ENCODE peak calls at places on chromosomes 5 and 9, in four cellular contexts. G is HCT116, K is SK-N-SH, L is HepG2. C is an unnamed sample. For H3K4me1, the result is how much of the 10 kb centered on the place peaks cover.

GRCh38 chr9:127955294-127956015 is 17.8 kb upstream of the DPM2 start:
- DNase-seq in L (peak), K (peak), G (peak), C (peak)

GRCh38 chr9:71518045-71518888 is 250.0 kb downstream of the CEMIP2 start:
- DNase-seq in G (no peak), K (no peak), L (no peak), C (no peak)

GRCh38 chr5:124102491-124102890 is 590.5 kb downstream of the CSNK1G3 start:
- DNase-seq in L (no peak), K (no peak), G (no peak), C (no peak)

GRCh38 chr5:1352231-1352825 is 7.4 kb upstream of the CLPTM1L start:
- DNase-seq in G (no peak), L (no peak), K (no peak), C (no peak)

GRCh38 chr5:68037541-68037940 is 178.0 kb upstream of the PIK3R1 start:
- DNase-seq in L (no peak), K (no peak), G (no peak), C (no peak)

GRCh38 chr5:149765932-149766331 is 35.8 kb downstream of the PPARGC1B start:
- DNase-seq in K (no peak), L (no peak), G (peak), C (no peak)

GRCh38 chr5:179422213-179422839 is 77.1 kb upstream of the ADAMTS2 start:
- DNase-seq in L (no peak), K (peak), G (no peak), C (no peak)

GRCh38 chr5:27947088-27947487 is 908.7 kb upstream of the CDH9 start:
- DNase-seq in L (no peak), G (no peak), K (no peak), C (no peak)

GRCh38 chr5:17127743-17128231 is 89.6 kb upstream of the BASP1 start:
- DNase-seq in G (no peak), L (no peak), K (no peak), C (peak)

GRCh38 chr5:16346380-16346779 is 119.2 kb downstream of the ZNF622 start:
- DNase-seq in K (no peak), L (no peak), G (no peak), C (no peak)

GRCh38 chr5:173781826-173782670 is 106.1 kb upstream of the CPEB4 start:
- DNase-seq in K (peak), G (no peak), L (no peak), C (peak)

GRCh38 chr9:27261517-27262211 is 35.3 kb downstream of the EQTN start:
- DNase-seq in K (no peak), L (peak), G (no peak), C (no peak)

DNA sequence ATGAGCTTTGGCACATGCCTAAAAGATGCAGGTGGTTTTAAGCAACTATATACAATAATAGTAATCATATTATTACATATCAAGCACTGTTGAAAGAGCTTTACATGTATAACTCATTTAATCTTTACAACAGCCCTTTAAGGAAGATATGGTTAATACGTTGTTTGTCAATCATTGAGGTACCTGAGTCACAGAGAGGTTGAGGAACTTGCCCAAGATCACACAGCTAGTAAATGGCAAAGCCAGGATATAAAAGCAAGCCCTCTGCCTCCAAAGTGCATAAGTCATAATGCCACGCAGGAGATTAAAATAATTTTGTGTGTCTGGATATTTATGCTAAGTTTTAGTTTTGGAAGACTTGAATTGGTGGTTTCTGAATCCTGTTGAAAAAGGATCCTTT is 90.2 kb downstream of the DAPK1 start:
- DNase-seq in L (no peak), G (no peak), K (no peak), C (no peak)
- TF ChIP-seq SIN3A in L (no peak), G (no peak), K (no peak), C (no peak)

GRCh38 chr5:154078305-154078704 is 39.5 kb downstream of the MFAP3 start:
- DNase-seq in K (peak), L (no peak), G (no peak), C (no peak)

GRCh38 chr5:154076240-154076922 is 37.6 kb downstream of the MFAP3 start:
- DNase-seq in G (no peak), K (no peak), L (no peak), C (no peak)

GRCh38 chr5:154081246-154081645 is 42.5 kb downstream of the MFAP3 start:
- DNase-seq in K (no peak), L (no peak), G (no peak), C (no peak)

GRCh38 chr5:154072782-154073171 is 34.0 kb downstream of the MFAP3 start:
- DNase-seq in G (no peak), L (peak), K (no peak), C (no peak)

GRCh38 chr5:154077692-154078091 is 38.9 kb downstream of the MFAP3 start:
- DNase-seq in G (no peak), L (no peak), K (no peak), C (no peak)
- H3K4me1 ChIP-seq in G (under half), L (under half), K (under half), C (under half)

GRCh38 chr5:170426149-170426767 is 37.1 kb upstream of the KCNMB1 start:
- DNase-seq in G (no peak), K (peak), L (no peak), C (no peak)
- TF ChIP-seq CTCF in G (peak), K (peak), L (no peak), C (peak)

DNA sequence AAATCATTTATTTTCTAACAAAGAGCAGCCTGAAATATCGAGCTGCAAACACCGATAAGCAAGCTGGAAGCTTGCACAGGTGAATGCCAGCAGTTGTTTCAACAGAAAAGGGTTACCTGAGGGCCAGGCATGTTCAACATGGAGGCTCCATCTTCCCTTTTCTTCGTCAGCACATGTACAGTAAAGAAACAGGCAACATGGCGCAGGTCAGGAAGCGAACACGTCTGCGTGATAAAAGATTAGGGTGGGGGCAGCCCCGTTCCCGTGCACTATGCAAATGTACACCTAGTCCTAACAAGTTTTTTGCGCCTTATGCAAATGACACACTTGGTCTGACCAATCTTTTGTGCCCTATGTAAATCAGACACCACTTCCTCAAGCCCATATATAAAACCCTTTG is 452.1 kb upstream of the PTPRD start:
- DNase-seq in K (peak), L (peak), G (no peak), C (no peak)
- TF ChIP-seq SIN3A in K (no peak), L (no peak), G (no peak), C (no peak)

GRCh38 chr5:138820695-138821094 is 54.4 kb downstream of the LRRTM2 start:
- DNase-seq in G (no peak), L (no peak), K (no peak), C (no peak)
- H3K4me1 ChIP-seq in G (under half), L (under half), K (under half), C (under half)

DNA sequence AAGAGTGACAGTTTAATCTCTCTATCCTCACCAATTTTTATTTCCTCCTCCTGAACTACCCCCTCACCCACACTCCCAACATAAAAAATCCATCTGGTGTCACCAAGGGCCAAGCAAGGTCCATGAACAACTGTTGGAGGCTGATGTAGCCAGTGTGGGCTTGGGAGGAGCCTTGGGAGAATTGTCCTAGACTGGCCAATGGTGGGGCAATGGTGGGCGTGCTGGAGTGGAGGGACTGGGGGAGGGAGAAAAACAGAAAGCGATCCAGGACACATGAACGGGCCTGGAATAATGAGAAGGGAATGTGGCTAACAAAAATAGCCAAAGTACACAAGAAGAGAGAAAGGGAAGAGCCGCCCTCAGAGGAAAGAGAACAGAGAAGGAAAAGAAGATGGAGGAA is 272.6 kb downstream of the ENC1 start:
- DNase-seq in K (no peak), L (no peak), G (no peak), C (no peak)
- TF ChIP-seq CTCF in K (no peak), L (no peak), G (no peak), C (no peak)

GRCh38 chr9:96253059-96253696 is 48.8 kb downstream of the HSD17B3 start:
- DNase-seq in L (no peak), K (no peak), G (no peak), C (no peak)
- TF ChIP-seq SIN3A in L (no peak), K (no peak), G (no peak), C (no peak)

C was measured in Panc1.